ENCODE peak calls at places on chromosome 5, in four cellular contexts. S is PC-9, W is NT2/D1, B is neuronal stem cell. D is an unnamed sample. For H3K4me1, the result is how much of the 10 kb centered on the place peaks cover.

GRCh38 chr5:57243286-57244137 is 69.7 kb downstream of the GPBP1 start:
- DNase-seq in S (no peak), W (no peak), B (no peak), D (no peak)

GRCh38 chr5:109161914-109162683 is 247.7 kb downstream of the PJA2 start:
- DNase-seq in S (no peak), W (no peak), B (no peak), D (no peak)

GRCh38 chr5:138468966-138469539 is 3.8 kb downstream of the EGR1 start:
- DNase-seq in S (no peak), W (no peak), B (no peak), D (no peak)

GRCh38 chr5:14249258-14250093 is 106.3 kb downstream of the TRIO start:
- DNase-seq in S (no peak), W (no peak), B (no peak), D (no peak)

GRCh38 chr5:78360674-78361225 is 333 bp downstream of the SCAMP1 start:
- DNase-seq in S (peak), W (no peak), B (no peak), D (no peak)

GRCh38 chr5:119347574-119347973 is 8.2 kb upstream of the TNFAIP8 start:
- DNase-seq in S (no peak), W (no peak), B (no peak), D (no peak)

GRCh38 chr5:39191216-39191615 is 28.1 kb downstream of the FYB1 start:
- DNase-seq in S (no peak), W (no peak), B (no peak), D (no peak)

GRCh38 chr5:126007841-126008240 is 415.4 kb upstream of the GRAMD2B start:
- DNase-seq in S (no peak), W (no peak), B (no peak), D (no peak)

GRCh38 chr5:42636425-42636824 is 120.2 kb upstream of the CCDC152 start:
- DNase-seq in S (no peak), W (no peak), B (no peak), D (no peak)

GRCh38 chr5:72305194-72306142 is 14.6 kb downstream of the MRPS27 start:
- DNase-seq in S (no peak), W (no peak), B (no peak), D (no peak)

GRCh38 chr5:34609951-34610431 is 46.1 kb upstream of the RAI14 start:
- DNase-seq in S (peak), W (no peak), B (peak), D (no peak)

GRCh38 chr5:134732819-134733218 is 5.5 kb upstream of the CAMLG start:
- DNase-seq in S (no peak), W (no peak), B (no peak), D (no peak)

GRCh38 chr5:140228364-140228837 is 53.4 kb downstream of the CYSTM1 start:
- DNase-seq in S (no peak), W (no peak), B (no peak), D (no peak)

GRCh38 chr5:157914389-157914788 is 55.4 kb upstream of the CLINT1 start:
- DNase-seq in S (no peak), W (no peak), B (no peak), D (no peak)

GRCh38 chr5:90231688-90232087 is 177.9 kb downstream of the CETN3 start:
- DNase-seq in S (no peak), W (no peak), B (no peak), D (no peak)

GRCh38 chr5:65926893-65927292 is 518 bp downstream of the ERBIN start:
- DNase-seq in S (no peak), W (no peak), B (no peak), D (no peak)

GRCh38 chr5:158849219-158849791 is 250.4 kb downstream of the EBF1 start:
- DNase-seq in S (no peak), W (no peak), B (no peak), D (no peak)

GRCh38 chr5:148939676-148940075 is 113.3 kb downstream of the ADRB2 start:
- DNase-seq in S (no peak), W (no peak), B (no peak), D (no peak)

GRCh38 chr5:74098456-74098855 is 472.5 kb downstream of the ARHGEF28 start:
- DNase-seq in S (no peak), W (no peak), B (no peak), D (no peak)

GRCh38 chr5:74094096-74094778 is 468.2 kb downstream of the ARHGEF28 start:
- DNase-seq in S (no peak), W (no peak), B (no peak), D (no peak)

GRCh38 chr5:74094779-74095108 is 468.7 kb downstream of the ARHGEF28 start:
- DNase-seq in S (no peak), W (no peak), B (no peak), D (no peak)

GRCh38 chr5:74095871-74096270 is 469.9 kb downstream of the ARHGEF28 start:
- DNase-seq in S (no peak), W (no peak), B (no peak), D (no peak)

GRCh38 chr5:74096325-74096724 is 470.3 kb downstream of the ARHGEF28 start:
- DNase-seq in S (no peak), W (no peak), B (no peak), D (no peak)
- H3K4me1 ChIP-seq in S (under half), W (under half), B (under half), D (under half)

GRCh38 chr5:142292249-142292648 is 32.6 kb downstream of the SPRY4 start:
- DNase-seq in S (no peak), W (no peak), B (no peak), D (no peak)
- H3K4me1 ChIP-seq in S (under half), W (under half), B (under half), D (under half)

DNA sequence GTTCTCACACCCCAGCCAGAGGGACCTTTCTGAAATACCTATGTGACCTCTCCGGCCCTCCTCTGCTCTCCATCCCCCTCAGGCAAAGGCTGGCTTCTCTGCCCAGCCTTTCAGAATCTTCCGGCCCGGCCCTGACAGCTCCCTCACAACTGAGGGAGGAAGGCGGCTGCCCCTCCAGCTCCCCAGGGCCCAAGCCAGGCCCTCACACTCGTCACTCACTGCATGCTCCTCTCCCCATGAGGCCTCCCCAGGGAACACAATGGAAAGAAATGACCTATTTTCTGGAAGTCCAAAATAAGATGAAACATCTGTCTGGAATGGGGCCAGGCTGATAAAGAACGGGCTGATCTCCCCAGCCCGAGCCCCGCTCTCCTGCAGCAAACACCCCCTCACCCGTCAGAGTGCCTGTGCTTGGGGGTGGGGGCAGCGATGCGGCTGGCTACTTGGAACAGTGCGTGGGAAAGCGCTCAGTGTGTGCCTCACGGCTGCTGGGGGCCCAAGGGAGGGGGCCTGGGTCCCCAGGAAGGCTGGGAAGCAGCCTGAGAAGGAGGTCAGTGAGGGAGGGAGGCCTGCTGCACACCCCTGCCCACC is 11.3 kb downstream of the PDGFRB start:
- DNase-seq in S (no peak), W (no peak), B (no peak), D (peak)
- H3K4me1 ChIP-seq in S (under half), W (under half), B (half or more), D (half or more)

GRCh38 chr5:94241288-94241651 is 377.1 kb downstream of the KIAA0825 start:
- DNase-seq in S (no peak), W (no peak), B (no peak), D (no peak)

GRCh38 chr5:94240616-94241287 is 377.7 kb downstream of the KIAA0825 start:
- DNase-seq in S (no peak), W (no peak), B (no peak), D (no peak)

GRCh38 chr5:94245608-94246007 is 372.8 kb downstream of the KIAA0825 start:
- DNase-seq in S (no peak), W (no peak), B (no peak), D (no peak)

GRCh38 chr5:94240064-94240463 is 378.3 kb downstream of the KIAA0825 start:
- DNase-seq in S (no peak), W (no peak), B (no peak), D (no peak)

GRCh38 chr5:94243612-94244011 is 374.8 kb downstream of the KIAA0825 start:
- DNase-seq in S (no peak), W (no peak), B (no peak), D (no peak)
- H3K4me1 ChIP-seq in S (under half), W (under half), B (under half), D (under half)

GRCh38 chr5:172904643-172905345 is 54.4 kb upstream of the RPL26L1 start:
- DNase-seq in S (peak), W (no peak), B (no peak), D (peak)

GRCh38 chr5:172904312-172904642 is 54.9 kb upstream of the RPL26L1 start:
- DNase-seq in S (no peak), W (no peak), B (no peak), D (no peak)

GRCh38 chr5:172902497-172903472 is 56.4 kb upstream of the RPL26L1 start:
- DNase-seq in S (peak), W (no peak), B (peak), D (peak)

GRCh38 chr5:172905346-172905756 is 53.9 kb upstream of the RPL26L1 start:
- DNase-seq in S (no peak), W (no peak), B (no peak), D (no peak)

GRCh38 chr5:172903790-172904189 is 55.4 kb upstream of the RPL26L1 start:
- DNase-seq in S (peak), W (no peak), B (no peak), D (no peak)
- H3K4me1 ChIP-seq in S (half or more), W (under half), B (under half), D (half or more)

GRCh38 chr5:59066367-59067163 is 483.7 kb downstream of the RAB3C start:
- DNase-seq in S (no peak), W (no peak), B (no peak), D (no peak)
- H3K4me1 ChIP-seq in S (under half), W (under half), B (under half), D (under half)

DNA sequence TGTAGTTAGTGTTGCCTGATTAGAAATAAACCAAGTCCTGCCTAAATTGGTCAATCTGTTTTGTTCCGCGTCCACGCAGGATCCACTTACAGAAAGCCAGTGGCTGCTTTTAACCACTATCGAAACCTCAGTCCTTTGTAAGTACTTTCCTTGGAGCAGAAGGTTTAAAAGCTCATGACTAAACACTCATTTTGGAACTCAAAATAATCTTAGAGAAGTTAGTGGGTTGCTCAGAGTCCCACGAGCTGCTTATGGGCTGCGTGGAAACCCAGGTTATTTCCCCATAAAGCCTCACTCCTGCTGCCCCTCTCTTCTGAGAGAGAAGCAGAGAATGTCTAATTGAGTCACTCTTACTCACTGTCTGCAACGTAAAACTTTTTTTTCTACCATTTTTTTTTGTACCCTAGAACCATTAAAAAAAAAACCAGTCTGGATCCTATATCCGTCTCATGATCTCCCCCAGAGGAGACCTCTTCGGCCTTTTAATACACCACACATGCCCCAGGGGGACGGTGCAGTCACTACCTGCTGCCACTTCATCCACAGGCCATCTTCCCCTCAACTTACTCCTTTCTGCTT is 7.5 kb downstream of the BASP1 start:
- DNase-seq in S (no peak), W (no peak), B (no peak), D (no peak)
- H3K4me1 ChIP-seq in S (under half), W (under half), B (under half), D (under half)

D was measured in right atrium auricular region.